ENCODE peak calls at places on chromosomes 3 and 15, in nine cellular contexts. Q is breast epithelium, R is upper lobe of left lung, L is suprapubic skin, G is HepG2, S is esophagus muscularis mucosa, E is transverse colon, A is HCT116, O is GM23338. Z is an unnamed sample.
A peak's percentile ranks its signal among the peaks of the same experiment; 100 is the strongest.

GRCh38 chr3:101010316-101010715 is 17.1 kb upstream of the ABI3BP start:
- DNase-seq in S (no peak), Q (no peak), L (no peak), A (no peak), E (no peak), R (no peak), G (no peak), O (no peak), Z (no peak)

GRCh38 chr3:183554377-183554776 is 1.1 kb downstream of the KLHL6 start:
- DNase-seq in O (no peak), G (no peak), R (no peak), Q (no peak), S (no peak), L (no peak), A (no peak), E (no peak), Z (no peak)

GRCh38 chr3:61789861-61790260 is 228.5 kb downstream of the PTPRG start:
- DNase-seq in R (no peak), L (no peak), G (no peak), Q (no peak), S (no peak), O (no peak), E (no peak), A (no peak), Z (no peak)

GRCh38 chr15:31303434-31304073 is 23.1 kb upstream of the KLF13 start:
- DNase-seq in R (no peak), G (no peak), O (peak; percentile 44), A (no peak), Q (peak; percentile 48), L (peak; percentile 88), E (peak; percentile 52), S (peak; percentile 92), Z (peak; percentile 72)

GRCh38 chr3:175890056-175890455 is 1030.9 kb downstream of the NAALADL2 start:
- DNase-seq in E (no peak), R (no peak), A (no peak), O (no peak), G (no peak), S (no peak), L (no peak), Q (no peak), Z (no peak)

GRCh38 chr3:172309741-172310140 is 138.5 kb downstream of the GHSR start:
- DNase-seq in S (no peak), A (no peak), G (no peak), O (no peak), L (no peak), Q (no peak), R (no peak), E (no peak), Z (no peak)

GRCh38 chr15:27219636-27220035 is 248.7 kb downstream of the GABRG3 start:
- DNase-seq in G (no peak), L (no peak), R (no peak), Q (no peak), S (no peak), O (no peak), E (no peak), A (no peak), Z (no peak)

GRCh38 chr15:82647835-82648256 is 683 bp upstream of the CPEB1 start:
- DNase-seq in R (peak; percentile 91), G (no peak), S (no peak), L (no peak), E (peak; percentile 15), O (peak; percentile 70), Q (no peak), A (no peak), Z (peak; percentile 75)

GRCh38 chr15:41971089-41971892 is 1.1 kb downstream of the EHD4 start:
- DNase-seq in L (peak; percentile 80), S (no peak), O (peak; percentile 78), Q (peak; percentile 63), R (no peak), E (peak; percentile 72), A (peak; percentile 19), G (peak; percentile 61), Z (peak; percentile 79)

GRCh38 chr15:42605281-42605744 is 29.9 kb downstream of the STARD9 start:
- DNase-seq in E (no peak), Q (no peak), R (no peak), A (no peak), S (no peak), G (no peak), L (no peak), O (no peak), Z (no peak)

GRCh38 chr3:132183811-132184210 is 133.4 kb upstream of the ACP3 start:
- DNase-seq in E (no peak), S (no peak), L (no peak), A (no peak), R (no peak), Q (no peak), G (no peak), O (peak; percentile 47), Z (no peak)

GRCh38 chr15:40445411-40446055 is 4.8 kb downstream of the BAHD1 start:
- DNase-seq in L (no peak), S (no peak), Q (no peak), O (peak; percentile 42), E (peak; percentile 32), A (no peak), G (no peak), R (no peak), Z (no peak)

GRCh38 chr15:34203936-34204335 is 6.0 kb downstream of the KATNBL1 start:
- DNase-seq in L (no peak), A (no peak), E (no peak), S (no peak), R (no peak), O (no peak), Q (no peak), G (no peak), Z (no peak)

GRCh38 chr15:34213690-34214089 is 3.8 kb upstream of the KATNBL1 start:
- DNase-seq in R (no peak), Q (no peak), O (peak; percentile 46), A (no peak), G (no peak), S (no peak), E (no peak), L (no peak), Z (no peak)

GRCh38 chr15:34214135-34214534 is 4.2 kb upstream of the KATNBL1 start:
- DNase-seq in E (no peak), S (no peak), L (no peak), R (no peak), A (no peak), Q (no peak), O (peak; percentile 78), G (no peak), Z (no peak)

GRCh38 chr15:34206016-34206415 is 3.9 kb downstream of the KATNBL1 start:
- DNase-seq in A (no peak), O (no peak), E (no peak), R (no peak), Q (no peak), S (no peak), G (no peak), L (no peak), Z (no peak)

GRCh38 chr15:34209421-34210282 is at the start of gene KATNBL1:
- DNase-seq in S (peak; percentile 98), Q (peak; percentile 94), G (peak; percentile 88), R (peak; percentile 100), L (peak; percentile 97), A (peak; percentile 90), O (peak; percentile 98), E (peak; percentile 99), Z (peak; percentile 97)
- TF ChIP-seq POLR2AphosphoS5 in S (peak; percentile 85), Q (peak; percentile 37), G (peak; percentile 74), R (peak; percentile 67), L (no peak), A (peak; percentile 93), O (peak; percentile 83), E (peak; percentile 76), Z (peak; percentile 69)

GRCh38 chr3:15052335-15053242 is 12.5 kb downstream of the MRPS25 start:
- DNase-seq in E (no peak), A (no peak), S (no peak), O (no peak), R (no peak), L (no peak), Q (no peak), G (no peak), Z (no peak)
- TF ChIP-seq POLR2AphosphoS5 in E (no peak), A (no peak), S (no peak), O (no peak), R (no peak), L (no peak), Q (no peak), G (no peak), Z (no peak)

GRCh38 chr3:194865595-194865994 is 179.9 kb downstream of the FAM43A start:
- DNase-seq in O (no peak), S (no peak), R (no peak), A (no peak), L (no peak), G (no peak), E (no peak), Q (no peak), Z (no peak)

GRCh38 chr3:194865081-194865480 is 179.4 kb downstream of the FAM43A start:
- DNase-seq in L (no peak), O (no peak), Q (no peak), R (no peak), E (no peak), S (no peak), G (no peak), A (no peak), Z (no peak)

GRCh38 chr3:194868831-194869230 is 183.1 kb downstream of the FAM43A start:
- DNase-seq in O (no peak), R (no peak), G (no peak), S (no peak), L (no peak), Q (no peak), E (no peak), A (no peak), Z (no peak)

GRCh38 chr3:194869482-194870169 is 183.9 kb downstream of the FAM43A start:
- DNase-seq in R (no peak), S (no peak), G (no peak), A (peak; percentile 69), O (no peak), L (no peak), E (no peak), Q (no peak), Z (no peak)

DNA sequence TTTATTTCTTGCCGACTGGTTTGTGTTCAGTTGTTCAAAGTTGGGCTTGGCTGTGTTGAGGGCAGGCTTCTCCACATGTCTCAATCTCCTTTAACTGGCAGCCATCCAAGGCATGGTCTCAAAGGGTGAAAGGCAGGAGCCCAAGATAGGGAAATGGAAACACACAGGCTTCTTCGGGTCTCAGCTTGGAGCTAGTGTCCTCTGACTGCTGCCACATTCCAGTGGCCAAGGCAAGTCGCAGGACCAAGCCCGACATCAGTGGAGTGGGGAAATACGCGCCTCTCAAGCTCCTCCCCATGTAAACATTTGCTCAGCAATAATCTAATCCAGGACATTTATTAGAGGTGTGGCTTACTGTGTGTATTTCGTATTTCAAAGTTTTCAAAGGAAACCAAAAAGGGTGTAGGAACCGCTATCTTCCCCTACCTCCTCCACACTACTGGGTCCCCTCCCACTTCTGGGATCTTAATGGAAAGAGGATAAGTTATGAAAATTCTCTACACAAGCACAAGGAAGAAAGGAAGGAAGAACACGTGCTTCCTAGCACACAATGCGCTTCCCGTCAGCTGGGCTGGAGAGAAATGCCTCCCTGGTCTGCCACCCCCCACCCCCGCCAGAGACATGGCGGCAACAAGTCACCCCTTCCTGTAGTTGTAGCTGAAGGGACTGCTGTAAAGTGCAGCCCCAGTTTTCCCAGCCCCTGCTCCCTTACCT is 181.7 kb downstream of the FAM43A start:
- DNase-seq in Q (no peak), G (no peak), O (no peak), R (no peak), S (no peak), L (no peak), A (no peak), E (peak; percentile 68), Z (no peak)
- TF ChIP-seq POLR2AphosphoS5 in Q (no peak), G (no peak), O (no peak), R (peak; percentile 34), S (peak; percentile 38), L (no peak), A (no peak), E (no peak), Z (no peak)

GRCh38 chr3:129467934-129468333 is 27.9 kb downstream of the IFT122 start:
- DNase-seq in A (no peak), Q (no peak), O (no peak), E (no peak), R (no peak), L (no peak), G (peak; percentile 54), S (no peak), Z (no peak)
- TF ChIP-seq POLR2AphosphoS5 in A (no peak), Q (no peak), O (no peak), E (no peak), R (no peak), L (no peak), G (no peak), S (no peak), Z (no peak)